ENCODE peak calls at places on chromosomes 13 and 19, in six cellular contexts. M is K562, H is SK-N-SH, T is GM12878, L is H1, Q is HepG2. F is an unnamed sample.
A peak's percentile ranks its signal among the peaks of the same experiment; 100 is the strongest.

GRCh38 chr13:74158028-74158427 is 23.8 kb upstream of the KLF12 start:
- DNase-seq in M (no peak), L (no peak), H (no peak), T (no peak), Q (no peak), F (no peak)

GRCh38 chr13:76854209-76854608 is 32.0 kb downstream of the KCTD12 start:
- DNase-seq in Q (no peak), M (no peak), L (no peak), T (no peak), H (no peak), F (no peak)

GRCh38 chr19:53813996-53814395 is 10.1 kb downstream of the NLRP12 start:
- DNase-seq in L (no peak), Q (no peak), M (no peak), H (no peak), T (no peak), F (no peak)

GRCh38 chr19:43490759-43491158 is 13.8 kb downstream of the PHLDB3 start:
- DNase-seq in H (no peak), M (no peak), Q (no peak), L (no peak), T (no peak), F (no peak)

GRCh38 chr19:42121666-42122069 is 10.6 kb downstream of the POU2F2 start:
- DNase-seq in L (no peak), M (no peak), H (no peak), T (peak; percentile 52), Q (no peak), F (no peak)

GRCh38 chr19:47151627-47152026 is 21.0 kb downstream of the SAE1 start:
- DNase-seq in T (no peak), H (no peak), L (no peak), Q (no peak), M (no peak), F (no peak)

GRCh38 chr19:12200020-12200419 is 37.1 kb downstream of the ZNF136 start:
- DNase-seq in T (no peak), L (no peak), Q (no peak), H (no peak), M (no peak), F (no peak)

GRCh38 chr19:47404334-47405196 is 14.8 kb downstream of the MEIS3 start:
- DNase-seq in H (no peak), Q (no peak), M (no peak), L (no peak), T (no peak), F (no peak)

GRCh38 chr19:46487178-46487801 is 8.4 kb downstream of the PNMA8B start:
- DNase-seq in T (no peak), H (no peak), L (no peak), M (no peak), Q (no peak), F (no peak)

GRCh38 chr19:14337510-14337909 is 43.7 kb upstream of the ADGRE5 start:
- DNase-seq in L (no peak), H (peak; percentile 65), M (peak; percentile 83), Q (no peak), T (no peak), F (peak; percentile 79)

GRCh38 chr19:31826325-31826724 is 477.1 kb upstream of the TSHZ3 start:
- DNase-seq in T (no peak), Q (no peak), H (no peak), L (no peak), M (no peak), F (no peak)

GRCh38 chr19:843180-843835 is 2.5 kb downstream of the PRTN3 start:
- DNase-seq in T (no peak), L (no peak), H (peak; percentile 66), M (peak; percentile 53), Q (no peak), F (no peak)

GRCh38 chr13:76425930-76426329 is 460.3 kb downstream of the KCTD12 start:
- DNase-seq in M (no peak), T (no peak), H (no peak), Q (no peak), L (no peak), F (no peak)

GRCh38 chr19:44824758-44825157 is 15.9 kb downstream of the BCAM start:
- DNase-seq in Q (no peak), H (no peak), T (no peak), L (no peak), M (no peak), F (no peak)

GRCh38 chr13:37375724-37376123 is 222.8 kb downstream of the POSTN start:
- DNase-seq in L (no peak), H (no peak), M (no peak), T (no peak), Q (no peak), F (no peak)

GRCh38 chr13:35732565-35732964 is 256.1 kb upstream of the MAB21L1 start:
- DNase-seq in L (no peak), H (no peak), T (no peak), Q (no peak), M (no peak), F (no peak)

GRCh38 chr13:49669735-49670309 is 21.5 kb downstream of the EBPL start:
- DNase-seq in M (peak; percentile 40), H (peak; percentile 84), L (no peak), T (no peak), Q (peak; percentile 60), F (peak; percentile 63)

GRCh38 chr13:72500851-72501250 is 226.6 kb downstream of the MZT1 start:
- DNase-seq in T (no peak), H (no peak), M (no peak), L (no peak), Q (no peak), F (no peak)

GRCh38 chr13:77853701-77854100 is 64.9 kb downstream of the EDNRB start:
- DNase-seq in H (no peak), T (no peak), L (peak; percentile 73), Q (no peak), M (no peak), F (no peak)

GRCh38 chr19:1901940-1902404 is 3.2 kb upstream of the ADAT3 start:
- DNase-seq in T (no peak), H (no peak), Q (peak; percentile 76), M (no peak), L (no peak), F (no peak)

GRCh38 chr13:79782541-79783216 is 301.7 kb downstream of the NDFIP2 start:
- DNase-seq in L (peak; percentile 51), T (no peak), Q (peak; percentile 14), H (peak; percentile 35), M (no peak), F (no peak)

GRCh38 chr19:41734585-41734984 is 20.7 kb upstream of the CEACAM6 start:
- DNase-seq in M (no peak), T (no peak), Q (no peak), L (no peak), H (no peak), F (no peak)

GRCh38 chr19:33052352-33052972 is 12.2 kb downstream of the RHPN2 start:
- DNase-seq in M (no peak), T (no peak), Q (peak; percentile 60), L (no peak), H (no peak), F (no peak)

GRCh38 chr19:1394252-1395193 is 6.8 kb downstream of the GAMT start:
- DNase-seq in T (no peak), M (peak; percentile 37), H (no peak), Q (no peak), L (no peak), F (no peak)

DNA sequence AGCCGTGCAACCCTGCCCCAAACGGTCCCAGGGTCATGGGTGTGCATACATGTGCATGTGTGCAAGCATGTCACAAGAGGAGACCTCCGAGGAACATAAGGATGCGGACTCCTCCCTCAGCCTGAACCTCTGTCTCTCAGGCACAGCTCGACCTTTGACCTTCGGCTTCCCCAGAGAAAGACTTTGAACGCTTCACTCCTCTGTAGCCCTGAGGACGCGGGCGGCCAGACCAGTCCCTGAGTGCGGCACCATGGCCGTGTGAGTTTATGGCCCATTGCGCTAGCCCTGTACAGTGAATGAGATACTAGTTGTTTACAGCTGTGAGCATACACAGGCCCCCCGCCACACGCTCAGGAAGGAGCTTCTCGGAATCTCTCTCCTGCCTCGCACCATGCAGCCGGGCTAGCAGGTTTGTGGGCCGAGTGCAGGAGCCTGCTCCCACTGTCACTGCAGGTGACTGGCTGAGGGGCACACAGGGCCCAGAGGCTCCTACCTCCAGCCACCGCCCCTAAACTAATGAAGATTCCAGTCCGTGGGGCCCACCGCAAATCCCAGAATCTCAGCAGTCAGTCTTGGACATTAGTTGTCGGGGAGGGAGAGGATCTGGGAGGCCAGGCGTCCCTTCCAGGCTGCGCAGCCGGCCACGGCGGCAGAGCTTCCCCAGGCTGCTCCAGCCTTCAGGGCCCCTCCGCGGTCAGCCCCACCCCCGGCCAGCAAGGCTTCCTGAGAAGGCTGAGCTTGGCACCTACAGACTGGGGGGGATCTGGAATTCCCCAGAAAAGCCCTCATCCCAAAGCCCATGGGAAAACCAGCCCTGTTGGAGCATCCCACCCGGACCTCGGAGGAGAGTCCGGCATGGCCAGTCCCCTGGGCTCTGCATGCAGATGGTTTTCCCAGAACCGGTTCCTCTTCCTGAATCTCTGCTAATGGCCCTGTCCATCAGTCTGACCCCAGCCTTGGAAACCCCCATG is 10.6 kb downstream of the RASA3 start:
- DNase-seq in L (no peak), H (peak; percentile 44), T (no peak), Q (no peak), M (no peak), F (no peak)
- H3K79me2 ChIP-seq in L (no peaks in the 10 kb centered on the region), H (peaks cover 74% of the 10 kb centered on the region), T (peaks cover 10% of the 10 kb centered on the region), Q (no peaks in the 10 kb centered on the region), M (peaks cover 60% of the 10 kb centered on the region), F (peaks cover 69% of the 10 kb centered on the region)

GRCh38 chr19:18777156-18777724 is 13.9 kb downstream of the COMP start:
- DNase-seq in T (no peak), Q (no peak), H (no peak), L (no peak), M (no peak), F (no peak)
- H3K4me3 ChIP-seq in T (no peak overlapping the region), Q (no peak overlapping the region), H (no peak overlapping the region), L (no peak overlapping the region), M (no peak overlapping the region), F (no peak overlapping the region)

GRCh38 chr13:46487748-46488147 is 65.2 kb upstream of the LRCH1 start:
- DNase-seq in T (no peak), Q (no peak), H (no peak), M (no peak), L (no peak), F (no peak)

GRCh38 chr13:46491641-46492040 is 61.3 kb upstream of the LRCH1 start:
- DNase-seq in T (no peak), Q (no peak), M (no peak), L (no peak), H (no peak), F (no peak)

GRCh38 chr13:46490129-46490528 is 62.8 kb upstream of the LRCH1 start:
- DNase-seq in T (no peak), M (no peak), L (no peak), H (peak; percentile 30), Q (no peak), F (no peak)

GRCh38 chr13:46486270-46486669 is 66.7 kb upstream of the LRCH1 start:
- DNase-seq in H (no peak), L (no peak), T (no peak), Q (no peak), M (no peak), F (no peak)

DNA sequence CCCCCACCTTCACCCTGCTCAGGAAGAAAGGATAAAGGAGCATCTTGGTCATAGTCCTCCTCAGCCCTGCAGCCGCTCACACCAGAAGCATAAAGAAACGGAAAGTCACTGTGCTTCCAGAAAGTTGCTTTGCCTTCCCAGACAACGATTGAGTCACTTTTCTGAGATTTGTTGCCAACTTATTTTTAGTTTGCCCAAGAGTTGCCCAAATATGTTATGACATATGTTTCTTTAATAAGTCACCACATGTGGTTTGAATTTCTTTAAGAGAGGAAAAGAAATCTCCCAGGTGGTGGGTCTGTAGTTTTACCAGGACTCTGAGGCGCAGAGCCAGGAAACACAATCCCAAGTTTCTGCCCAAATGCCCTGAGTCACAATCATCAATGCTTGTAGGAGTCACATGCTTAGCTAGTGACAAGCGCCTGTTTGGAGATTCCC is 63.4 kb upstream of the LRCH1 start:
- DNase-seq in L (no peak), Q (no peak), H (no peak), M (no peak), T (no peak), F (no peak)
- TF ChIP-seq JUND in L (no peak), Q (no peak), H (peak; percentile 89), M (no peak), T (no peak), F (no peak)

GRCh38 chr19:39138221-39139211 is 12.9 kb downstream of the PAK4 start:
- DNase-seq in M (no peak), H (peak; percentile 29), T (no peak), L (no peak), Q (no peak), F (no peak)
- H3K79me2 ChIP-seq in M (peaks cover 83% of the 10 kb centered on the region), H (peaks cover 99% of the 10 kb centered on the region), T (no peaks in the 10 kb centered on the region), L (peaks cover 2% of the 10 kb centered on the region), Q (peaks cover 85% of the 10 kb centered on the region), F (peaks cover 97% of the 10 kb centered on the region)